ENCODE peak calls at places on chromosomes 11 and 22, in five cellular contexts. One of them, this sample, is unnamed.
A peak's percentile ranks its signal among the peaks of the same experiment; 100 is the strongest.

GRCh38 chr22:38250642-38251354 is 22.0 kb downstream of the TMEM184B start:
- DNase-seq in hepatocyte: no peak
- DNase-seq in HL-60: no peak
- DNase-seq in ovary: no peak
- DNase-seq in CD4-positive, alpha-beta T cell: no peak
- DNase-seq in this sample: no peak

GRCh38 chr11:118947091-118947490 is 9.0 kb upstream of the UPK2 start:
- DNase-seq in hepatocyte: no peak
- DNase-seq in HL-60: no peak
- DNase-seq in ovary: no peak
- DNase-seq in CD4-positive, alpha-beta T cell: no peak
- DNase-seq in this sample: no peak

GRCh38 chr11:2777396-2777795 is 77.6 kb upstream of the KCNQ1OT1 start:
- DNase-seq in hepatocyte: peak; percentile 17
- DNase-seq in HL-60: no peak
- DNase-seq in ovary: peak; percentile 11
- DNase-seq in CD4-positive, alpha-beta T cell: no peak
- DNase-seq in this sample: peak; percentile 31

GRCh38 chr22:41417622-41418390 is 28.8 kb downstream of the TOB2 start:
- DNase-seq in hepatocyte: no peak
- DNase-seq in HL-60: no peak
- DNase-seq in ovary: peak; percentile 57
- DNase-seq in CD4-positive, alpha-beta T cell: no peak
- DNase-seq in this sample: no peak

GRCh38 chr11:115920087-115920461 is 415.9 kb upstream of the CADM1 start:
- DNase-seq in hepatocyte: no peak
- DNase-seq in HL-60: no peak
- DNase-seq in ovary: no peak
- DNase-seq in CD4-positive, alpha-beta T cell: no peak
- DNase-seq in this sample: no peak

GRCh38 chr11:122101625-122102291 is 14.3 kb downstream of the BLID start:
- DNase-seq in hepatocyte: peak; percentile 81
- DNase-seq in HL-60: no peak
- DNase-seq in ovary: peak; percentile 80
- DNase-seq in CD4-positive, alpha-beta T cell: no peak
- DNase-seq in this sample: no peak

GRCh38 chr11:19868871-19869270 is 156.2 kb downstream of the NAV2 start:
- DNase-seq in hepatocyte: no peak
- DNase-seq in HL-60: no peak
- DNase-seq in ovary: no peak
- DNase-seq in CD4-positive, alpha-beta T cell: no peak
- DNase-seq in this sample: no peak

GRCh38 chr11:102807921-102808320 is 10.0 kb upstream of the MMP1 start:
- DNase-seq in hepatocyte: peak; percentile 51
- DNase-seq in HL-60: no peak
- DNase-seq in ovary: no peak
- DNase-seq in CD4-positive, alpha-beta T cell: no peak
- DNase-seq in this sample: no peak

GRCh38 chr22:39579909-39580571 is 9.5 kb downstream of the CACNA1I start:
- DNase-seq in hepatocyte: no peak
- DNase-seq in HL-60: no peak
- DNase-seq in ovary: no peak
- DNase-seq in CD4-positive, alpha-beta T cell: no peak
- DNase-seq in this sample: no peak

GRCh38 chr11:76161261-76161961 is 44.9 kb downstream of the WNT11 start:
- DNase-seq in hepatocyte: peak; percentile 66
- DNase-seq in HL-60: no peak
- DNase-seq in ovary: peak; percentile 44
- DNase-seq in CD4-positive, alpha-beta T cell: no peak
- DNase-seq in this sample: peak; percentile 17

GRCh38 chr22:42635531-42635930 is 4.9 kb downstream of the ATP5MGL start:
- DNase-seq in hepatocyte: no peak
- DNase-seq in HL-60: no peak
- DNase-seq in ovary: no peak
- DNase-seq in CD4-positive, alpha-beta T cell: no peak
- DNase-seq in this sample: no peak

GRCh38 chr11:65569973-65570918 is at the start of gene ZNRD2:
- DNase-seq in hepatocyte: peak; percentile 99
- DNase-seq in HL-60: peak; percentile 98
- DNase-seq in ovary: peak; percentile 98
- DNase-seq in CD4-positive, alpha-beta T cell: peak; percentile 96
- DNase-seq in this sample: peak; percentile 98
- TF ChIP-seq CTCF in hepatocyte: peak; percentile 69
- TF ChIP-seq CTCF in HL-60: peak; percentile 15
- TF ChIP-seq CTCF in ovary: peak; percentile 16
- TF ChIP-seq CTCF in CD4-positive, alpha-beta T cell: no peak
- TF ChIP-seq CTCF in this sample: peak; percentile 26

GRCh38 chr11:133889188-133889587 is 43.9 kb upstream of the SPATA19 start:
- DNase-seq in hepatocyte: no peak
- DNase-seq in HL-60: no peak
- DNase-seq in ovary: no peak
- DNase-seq in CD4-positive, alpha-beta T cell: no peak
- DNase-seq in this sample: no peak
- TF ChIP-seq CTCF in hepatocyte: no peak
- TF ChIP-seq CTCF in HL-60: no peak
- TF ChIP-seq CTCF in ovary: no peak
- TF ChIP-seq CTCF in CD4-positive, alpha-beta T cell: no peak
- TF ChIP-seq CTCF in this sample: no peak

GRCh38 chr11:32884770-32885384 is 7.7 kb upstream of the QSER1 start:
- DNase-seq in hepatocyte: peak; percentile 42
- DNase-seq in HL-60: no peak
- DNase-seq in ovary: no peak
- DNase-seq in CD4-positive, alpha-beta T cell: no peak
- DNase-seq in this sample: no peak
- TF ChIP-seq CTCF in hepatocyte: peak; percentile 49
- TF ChIP-seq CTCF in HL-60: peak; percentile 30
- TF ChIP-seq CTCF in ovary: no peak
- TF ChIP-seq CTCF in CD4-positive, alpha-beta T cell: peak; percentile 47
- TF ChIP-seq CTCF in this sample: peak; percentile 54

DNA sequence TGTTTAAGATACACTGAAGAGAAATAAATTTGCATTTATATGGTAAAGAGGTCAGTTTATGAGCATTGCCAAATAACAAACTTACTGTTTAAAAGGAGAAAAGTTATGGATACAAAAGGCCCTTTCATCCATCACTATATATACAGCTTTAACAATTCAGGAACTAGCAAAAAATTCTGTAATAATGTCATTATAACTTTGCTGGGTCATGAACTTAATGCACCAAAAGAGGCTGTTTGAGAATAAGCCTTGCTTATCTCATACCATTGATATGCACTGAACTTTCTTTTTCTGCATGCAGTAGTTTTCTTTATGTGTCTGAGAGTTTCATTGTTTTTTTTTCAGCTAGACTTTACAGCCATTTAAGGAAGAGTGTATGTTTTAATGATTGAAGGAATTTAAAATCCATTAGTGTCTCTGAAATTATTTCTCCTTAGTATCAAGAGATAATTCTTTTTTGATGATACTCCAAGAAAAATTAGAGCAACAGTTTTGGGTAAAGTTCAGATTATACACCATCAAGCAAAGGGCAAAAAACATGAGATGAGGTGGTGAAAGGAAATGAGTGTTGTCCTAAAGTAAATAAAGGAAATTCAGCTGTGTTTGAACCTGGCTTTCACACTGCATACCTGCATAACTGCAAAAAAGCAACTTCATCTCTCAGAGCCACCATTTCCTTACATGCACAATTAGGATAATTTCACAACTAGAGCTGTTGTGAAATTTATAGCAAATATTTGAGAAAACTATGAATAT is 188.2 kb upstream of the ANO3 start:
- DNase-seq in hepatocyte: no peak
- DNase-seq in HL-60: no peak
- DNase-seq in ovary: no peak
- DNase-seq in CD4-positive, alpha-beta T cell: no peak
- DNase-seq in this sample: no peak
- TF ChIP-seq CTCF in hepatocyte: no peak
- TF ChIP-seq CTCF in HL-60: no peak
- TF ChIP-seq CTCF in ovary: no peak
- TF ChIP-seq CTCF in CD4-positive, alpha-beta T cell: no peak
- TF ChIP-seq CTCF in this sample: no peak

GRCh38 chr11:70568504-70569172 is 170.3 kb downstream of the CTTN start:
- DNase-seq in hepatocyte: peak; percentile 81
- DNase-seq in HL-60: no peak
- DNase-seq in ovary: peak; percentile 37
- DNase-seq in CD4-positive, alpha-beta T cell: no peak
- DNase-seq in this sample: peak; percentile 38
- TF ChIP-seq CTCF in hepatocyte: peak; percentile 36
- TF ChIP-seq CTCF in HL-60: no peak
- TF ChIP-seq CTCF in ovary: no peak
- TF ChIP-seq CTCF in CD4-positive, alpha-beta T cell: no peak
- TF ChIP-seq CTCF in this sample: no peak

GRCh38 chr22:31749636-31750364 is at the start of gene PRR14L:
- DNase-seq in hepatocyte: peak; percentile 98
- DNase-seq in HL-60: peak; percentile 99
- DNase-seq in ovary: peak; percentile 98
- DNase-seq in CD4-positive, alpha-beta T cell: peak; percentile 98
- DNase-seq in this sample: peak; percentile 99
- TF ChIP-seq CTCF in hepatocyte: peak; percentile 30
- TF ChIP-seq CTCF in HL-60: no peak
- TF ChIP-seq CTCF in ovary: no peak
- TF ChIP-seq CTCF in CD4-positive, alpha-beta T cell: no peak
- TF ChIP-seq CTCF in this sample: no peak

DNA sequence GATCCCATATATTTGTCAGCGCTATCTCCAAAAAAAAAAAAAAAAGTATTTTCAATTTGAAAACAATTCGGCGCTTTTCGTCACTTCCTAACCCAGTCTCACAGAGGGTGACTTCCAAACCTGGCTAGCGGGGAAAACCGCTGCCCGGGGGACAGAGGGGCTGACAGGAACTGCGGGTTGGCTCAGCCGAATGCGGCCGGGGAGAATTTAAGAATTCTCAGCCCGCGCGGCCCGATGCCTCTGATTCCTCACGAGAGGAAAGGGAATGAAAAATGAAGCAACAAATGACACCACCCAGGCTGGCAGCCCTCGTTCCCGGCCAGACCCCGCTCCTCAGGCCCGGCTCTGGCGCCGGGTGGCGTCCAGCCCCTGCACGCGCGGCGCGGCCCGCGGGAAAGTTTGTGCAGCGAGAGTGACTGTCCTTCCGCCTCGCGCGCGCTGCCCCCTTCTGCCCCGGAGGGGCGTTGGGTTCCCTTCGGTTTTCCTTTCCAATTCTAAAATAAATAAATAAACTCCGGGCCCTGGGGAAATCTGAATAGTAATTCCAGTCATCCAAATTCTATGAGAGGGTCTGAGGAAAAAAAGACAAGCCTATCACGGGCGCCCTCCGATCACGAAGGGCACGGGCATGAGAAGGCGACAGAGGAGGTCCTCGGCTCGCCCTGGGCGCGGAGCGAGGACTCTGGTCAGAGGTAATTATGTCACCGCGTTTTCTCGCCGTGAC is 4.8 kb upstream of the PAX6 start:
- DNase-seq in hepatocyte: no peak
- DNase-seq in HL-60: no peak
- DNase-seq in ovary: no peak
- DNase-seq in CD4-positive, alpha-beta T cell: no peak
- DNase-seq in this sample: no peak
- TF ChIP-seq CTCF in hepatocyte: no peak
- TF ChIP-seq CTCF in HL-60: no peak
- TF ChIP-seq CTCF in ovary: no peak
- TF ChIP-seq CTCF in CD4-positive, alpha-beta T cell: no peak
- TF ChIP-seq CTCF in this sample: no peak

GRCh38 chr11:73252577-73253191 is 19.5 kb upstream of the P2RY6 start:
- DNase-seq in hepatocyte: no peak
- DNase-seq in HL-60: peak; percentile 49
- DNase-seq in ovary: no peak
- DNase-seq in CD4-positive, alpha-beta T cell: no peak
- DNase-seq in this sample: no peak
- TF ChIP-seq CTCF in hepatocyte: no peak
- TF ChIP-seq CTCF in HL-60: peak; percentile 16
- TF ChIP-seq CTCF in ovary: no peak
- TF ChIP-seq CTCF in CD4-positive, alpha-beta T cell: no peak
- TF ChIP-seq CTCF in this sample: peak; percentile 11

DNA sequence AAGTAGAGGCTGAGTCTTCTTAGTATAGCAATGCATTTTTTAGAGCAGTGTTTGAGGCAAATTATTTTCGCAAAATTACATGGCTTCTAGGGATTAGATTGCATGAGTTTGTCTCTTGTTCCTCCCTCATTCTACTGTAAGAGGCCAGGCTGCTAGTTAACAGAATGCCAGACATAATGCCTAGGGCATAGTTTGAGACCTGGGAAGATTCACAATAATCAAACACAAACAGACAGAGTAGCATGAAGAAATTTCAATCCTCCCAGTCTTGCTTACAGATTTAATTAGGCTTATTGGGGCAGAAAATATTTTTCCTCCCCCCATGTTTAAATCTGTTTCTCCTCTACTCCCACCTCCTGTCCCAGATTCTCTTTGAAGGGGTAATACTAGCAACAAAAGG is 48.3 kb downstream of the ARHGEF12 start:
- DNase-seq in hepatocyte: no peak
- DNase-seq in HL-60: no peak
- DNase-seq in ovary: no peak
- DNase-seq in CD4-positive, alpha-beta T cell: no peak
- DNase-seq in this sample: no peak
- TF ChIP-seq CTCF in hepatocyte: no peak
- TF ChIP-seq CTCF in HL-60: no peak
- TF ChIP-seq CTCF in ovary: no peak
- TF ChIP-seq CTCF in CD4-positive, alpha-beta T cell: no peak
- TF ChIP-seq CTCF in this sample: no peak

DNA sequence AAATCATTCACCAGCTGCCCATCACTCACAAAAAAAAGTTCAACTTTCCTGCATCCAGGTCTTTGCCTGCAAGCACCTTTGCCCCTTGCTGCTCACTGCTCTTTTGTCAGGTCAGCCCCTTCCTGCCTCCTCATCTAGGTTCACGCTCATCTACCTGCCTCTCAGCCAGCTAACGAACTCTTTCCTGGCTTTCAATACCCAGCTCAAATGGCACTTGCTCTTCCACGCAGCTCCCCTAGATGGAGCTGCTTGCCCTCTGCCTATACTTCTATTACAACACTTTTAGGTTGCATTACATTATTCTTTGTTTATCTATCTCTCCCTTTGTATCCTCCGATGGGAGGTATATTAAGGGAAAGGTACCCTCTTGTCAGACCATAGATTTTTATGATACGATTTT is 78.9 kb upstream of the TBCEL start:
- DNase-seq in hepatocyte: no peak
- DNase-seq in HL-60: no peak
- DNase-seq in ovary: no peak
- DNase-seq in CD4-positive, alpha-beta T cell: no peak
- DNase-seq in this sample: no peak
- TF ChIP-seq CTCF in hepatocyte: no peak
- TF ChIP-seq CTCF in HL-60: peak; percentile 37
- TF ChIP-seq CTCF in ovary: no peak
- TF ChIP-seq CTCF in CD4-positive, alpha-beta T cell: no peak
- TF ChIP-seq CTCF in this sample: peak; percentile 42